ENCODE peak calls at places on chromosomes 5 and 9, in nine cellular contexts. Z, Y, V, S, O, P, C, G and I are unnamed samples.

GRCh38 chr5:10453564-10453963 is 11.9 kb downstream of the ROPN1L start:
- DNase-seq in C (no peak), S (peak), Y (no peak), P (peak), O (no peak), Z (no peak), G (peak), V (no peak), I (no peak)

GRCh38 chr5:18114161-18114802 is 480.0 kb downstream of the TAF11L14 start:
- DNase-seq in V (no peak), O (no peak), G (peak), S (peak), Y (no peak), P (no peak), C (no peak), Z (no peak), I (no peak)

GRCh38 chr5:167743685-167744084 is 547.8 kb upstream of the WWC1 start:
- DNase-seq in V (no peak), P (peak), G (no peak), S (peak), C (no peak), Z (no peak), Y (no peak), O (no peak), I (no peak)

GRCh38 chr9:35001803-35002502 is 12.4 kb downstream of the DNAJB5 start:
- DNase-seq in O (no peak), Z (no peak), S (peak), V (no peak), G (no peak), C (no peak), Y (no peak), P (peak), I (no peak)

GRCh38 chr9:75734802-75735201 is 155.7 kb upstream of the PCSK5 start:
- DNase-seq in S (no peak), O (no peak), G (no peak), Z (no peak), C (no peak), Y (no peak), V (no peak), P (no peak), I (no peak)

GRCh38 chr9:70419546-70420266 is 5.2 kb upstream of the KLF9 start:
- DNase-seq in P (peak), O (peak), V (peak), C (peak), Z (peak), S (peak), Y (peak), G (peak), I (peak)

GRCh38 chr5:143629871-143630658 is 181.9 kb upstream of the HMHB1 start:
- DNase-seq in O (no peak), P (peak), S (peak), Z (no peak), Y (no peak), G (peak), C (no peak), V (no peak), I (no peak)

GRCh38 chr5:68884893-68885292 is 208.9 kb upstream of the SLC30A5 start:
- DNase-seq in G (peak), Y (no peak), O (no peak), P (peak), C (no peak), Z (no peak), S (peak), V (no peak), I (no peak)

GRCh38 chr5:109053995-109054417 is 306.3 kb downstream of the FER start:
- DNase-seq in P (peak), S (peak), G (no peak), Z (no peak), Y (no peak), O (no peak), C (no peak), V (no peak), I (no peak)

GRCh38 chr5:149837680-149838269 is 106.8 kb downstream of the PDE6A start:
- DNase-seq in P (peak), G (peak), O (peak), C (peak), S (peak), Y (no peak), Z (no peak), V (no peak), I (peak)

GRCh38 chr9:94624621-94625020 is 14.7 kb downstream of the FBP1 start:
- DNase-seq in O (no peak), G (no peak), Y (no peak), V (no peak), Z (no peak), S (no peak), P (no peak), C (no peak), I (no peak)

GRCh38 chr5:53481354-53481886 is 991 bp downstream of the FST start:
- DNase-seq in Y (no peak), Z (no peak), S (peak), C (no peak), O (no peak), G (no peak), V (no peak), P (peak), I (no peak)

GRCh38 chr9:76886318-76886717 is 19.6 kb downstream of the PRUNE2 start:
- DNase-seq in C (no peak), O (no peak), Y (no peak), P (no peak), G (no peak), S (no peak), Z (no peak), V (no peak), I (no peak)

GRCh38 chr5:151719228-151719861 is 32.6 kb upstream of the SPARC start:
- DNase-seq in V (no peak), Z (no peak), P (peak), C (peak), S (peak), Y (no peak), G (peak), O (no peak), I (no peak)

GRCh38 chr5:132017738-132018625 is 6.5 kb upstream of the ACSL6 start:
- DNase-seq in G (no peak), P (no peak), Y (peak), V (no peak), O (no peak), C (no peak), S (no peak), Z (no peak), I (no peak)

GRCh38 chr9:503331-503730 is 288.7 kb downstream of the DOCK8 start:
- DNase-seq in G (no peak), O (no peak), C (no peak), S (no peak), Y (no peak), P (no peak), V (no peak), Z (no peak), I (no peak)

GRCh38 chr9:115391166-115391825 is 273.3 kb upstream of the TNC start:
- DNase-seq in V (no peak), S (no peak), Z (no peak), Y (no peak), C (no peak), P (peak), G (no peak), O (no peak), I (no peak)

GRCh38 chr5:175542966-175543235 is 64.5 kb downstream of the SFXN1 start:
- DNase-seq in V (no peak), O (no peak), C (no peak), P (no peak), S (no peak), Y (no peak), Z (no peak), G (no peak), I (no peak)

GRCh38 chr5:37214550-37214949 is 34.6 kb downstream of the CPLANE1 start:
- DNase-seq in V (no peak), G (peak), Y (no peak), C (no peak), O (no peak), S (no peak), Z (peak), P (no peak), I (no peak)

GRCh38 chr5:160521392-160521663 is 99.7 kb downstream of the PTTG1 start:
- DNase-seq in V (no peak), Z (no peak), O (no peak), S (no peak), C (no peak), Y (no peak), P (no peak), G (no peak), I (no peak)

GRCh38 chr5:132867046-132867451 is 607 bp downstream of the UQCRQ start:
- DNase-seq in P (no peak), Z (no peak), O (no peak), V (no peak), S (no peak), Y (no peak), C (no peak), G (no peak), I (no peak)

GRCh38 chr5:92548351-92548750 is 1032.7 kb downstream of the NR2F1-AS1 start:
- DNase-seq in P (peak), S (peak), O (no peak), Y (no peak), V (no peak), G (no peak), Z (no peak), C (no peak), I (no peak)

GRCh38 chr5:96427823-96428222 is 5.2 kb downstream of the PCSK1 start:
- DNase-seq in O (no peak), Y (no peak), S (peak), C (no peak), Z (no peak), G (no peak), P (peak), V (no peak), I (no peak)

GRCh38 chr5:83538788-83539535 is 67.4 kb downstream of the VCAN start:
- DNase-seq in C (no peak), V (no peak), O (no peak), G (no peak), Y (no peak), Z (no peak), S (no peak), P (no peak), I (no peak)

GRCh38 chr9:102237094-102237493 is 498.6 kb upstream of the GRIN3A start:
- DNase-seq in Y (no peak), P (no peak), O (no peak), G (no peak), S (no peak), Z (no peak), C (no peak), V (no peak), I (no peak)

GRCh38 chr9:19470981-19471650 is 62.3 kb downstream of the ACER2 start:
- DNase-seq in Z (no peak), P (no peak), V (no peak), S (no peak), G (no peak), O (no peak), Y (no peak), C (no peak), I (peak)

GRCh38 chr9:69030851-69031645 is 4.5 kb upstream of the FXN start:
- DNase-seq in V (no peak), S (peak), O (no peak), Z (no peak), Y (no peak), P (peak), C (no peak), G (no peak), I (no peak)